ENCODE peak calls at places on chromosomes 3 and 15, in eight cellular contexts. One of them, this sample, is unnamed.
A peak's percentile ranks its signal among the peaks of the same experiment; 100 is the strongest.

GRCh38 chr3:23821858-23822257 is 16.1 kb downstream of the UBE2E1 start:
- DNase-seq in AG10803: no peak
- DNase-seq in brain microvascular endothelial cell: no peak
- DNase-seq in breast epithelium: no peak
- DNase-seq in heart right ventricle: no peak
- DNase-seq in left ventricle myocardium inferior: no peak
- DNase-seq in A549: no peak
- DNase-seq in thoracic aorta: no peak
- DNase-seq in this sample: no peak

GRCh38 chr3:177693596-177693995 is 496.3 kb upstream of the TBL1XR1 start:
- DNase-seq in heart right ventricle: no peak
- DNase-seq in AG10803: no peak
- DNase-seq in left ventricle myocardium inferior: no peak
- DNase-seq in breast epithelium: no peak
- DNase-seq in brain microvascular endothelial cell: no peak
- DNase-seq in A549: no peak
- DNase-seq in thoracic aorta: no peak
- DNase-seq in this sample: no peak

GRCh38 chr15:59028387-59028955 is 41.0 kb downstream of the RNF111 start:
- DNase-seq in left ventricle myocardium inferior: no peak
- DNase-seq in heart right ventricle: no peak
- DNase-seq in brain microvascular endothelial cell: no peak
- DNase-seq in breast epithelium: no peak
- DNase-seq in AG10803: no peak
- DNase-seq in thoracic aorta: no peak
- DNase-seq in A549: no peak
- DNase-seq in this sample: no peak

GRCh38 chr3:87755852-87756251 is 303.0 kb downstream of the CGGBP1 start:
- DNase-seq in AG10803: no peak
- DNase-seq in A549: no peak
- DNase-seq in thoracic aorta: no peak
- DNase-seq in left ventricle myocardium inferior: no peak
- DNase-seq in breast epithelium: no peak
- DNase-seq in brain microvascular endothelial cell: no peak
- DNase-seq in heart right ventricle: no peak
- DNase-seq in this sample: no peak

GRCh38 chr15:41870689-41871081 is 23.2 kb downstream of the SPTBN5 start:
- DNase-seq in heart right ventricle: no peak
- DNase-seq in AG10803: no peak
- DNase-seq in brain microvascular endothelial cell: peak; percentile 80
- DNase-seq in A549: no peak
- DNase-seq in left ventricle myocardium inferior: no peak
- DNase-seq in breast epithelium: no peak
- DNase-seq in thoracic aorta: no peak
- DNase-seq in this sample: no peak

GRCh38 chr15:58329781-58330467 is 101.9 kb upstream of the LIPC start:
- DNase-seq in A549: peak; percentile 35
- DNase-seq in thoracic aorta: no peak
- DNase-seq in breast epithelium: peak; percentile 56
- DNase-seq in AG10803: no peak
- DNase-seq in heart right ventricle: no peak
- DNase-seq in brain microvascular endothelial cell: no peak
- DNase-seq in left ventricle myocardium inferior: no peak
- DNase-seq in this sample: no peak

GRCh38 chr15:75347222-75348033 is 589 bp downstream of the NEIL1 start:
- DNase-seq in A549: no peak
- DNase-seq in left ventricle myocardium inferior: peak; percentile 70
- DNase-seq in AG10803: no peak
- DNase-seq in heart right ventricle: peak; percentile 75
- DNase-seq in thoracic aorta: no peak
- DNase-seq in brain microvascular endothelial cell: no peak
- DNase-seq in breast epithelium: no peak
- DNase-seq in this sample: peak; percentile 67

GRCh38 chr3:118165413-118165812 is 869.2 kb downstream of the IGSF11 start:
- DNase-seq in A549: no peak
- DNase-seq in AG10803: no peak
- DNase-seq in breast epithelium: no peak
- DNase-seq in brain microvascular endothelial cell: no peak
- DNase-seq in heart right ventricle: no peak
- DNase-seq in left ventricle myocardium inferior: no peak
- DNase-seq in thoracic aorta: no peak
- DNase-seq in this sample: no peak

GRCh38 chr3:72444642-72445223 is 403.5 kb downstream of the SHQ1 start:
- DNase-seq in thoracic aorta: no peak
- DNase-seq in AG10803: no peak
- DNase-seq in left ventricle myocardium inferior: no peak
- DNase-seq in breast epithelium: no peak
- DNase-seq in brain microvascular endothelial cell: no peak
- DNase-seq in heart right ventricle: no peak
- DNase-seq in A549: no peak
- DNase-seq in this sample: no peak

GRCh38 chr3:69830147-69830546 is 90.9 kb downstream of the MITF start:
- DNase-seq in heart right ventricle: no peak
- DNase-seq in A549: no peak
- DNase-seq in AG10803: no peak
- DNase-seq in breast epithelium: no peak
- DNase-seq in brain microvascular endothelial cell: no peak
- DNase-seq in thoracic aorta: no peak
- DNase-seq in left ventricle myocardium inferior: no peak
- DNase-seq in this sample: no peak

GRCh38 chr3:72694398-72694797 is 153.8 kb downstream of the SHQ1 start:
- DNase-seq in thoracic aorta: no peak
- DNase-seq in AG10803: peak; percentile 34
- DNase-seq in heart right ventricle: no peak
- DNase-seq in left ventricle myocardium inferior: no peak
- DNase-seq in brain microvascular endothelial cell: peak; percentile 33
- DNase-seq in breast epithelium: no peak
- DNase-seq in A549: no peak
- DNase-seq in this sample: no peak

GRCh38 chr15:33315044-33315443 is 4.3 kb downstream of the RYR3 start:
- DNase-seq in thoracic aorta: no peak
- DNase-seq in AG10803: no peak
- DNase-seq in heart right ventricle: no peak
- DNase-seq in breast epithelium: no peak
- DNase-seq in A549: no peak
- DNase-seq in left ventricle myocardium inferior: no peak
- DNase-seq in brain microvascular endothelial cell: no peak
- DNase-seq in this sample: no peak

GRCh38 chr3:154931484-154931883 is 148.6 kb upstream of the MME start:
- DNase-seq in A549: no peak
- DNase-seq in brain microvascular endothelial cell: no peak
- DNase-seq in heart right ventricle: no peak
- DNase-seq in AG10803: peak; percentile 75
- DNase-seq in thoracic aorta: no peak
- DNase-seq in breast epithelium: no peak
- DNase-seq in left ventricle myocardium inferior: no peak
- DNase-seq in this sample: no peak

GRCh38 chr15:71651750-71652186 is 158.6 kb upstream of the NR2E3 start:
- DNase-seq in breast epithelium: no peak
- DNase-seq in AG10803: peak; percentile 53
- DNase-seq in thoracic aorta: peak; percentile 7
- DNase-seq in left ventricle myocardium inferior: no peak
- DNase-seq in heart right ventricle: no peak
- DNase-seq in A549: peak; percentile 86
- DNase-seq in brain microvascular endothelial cell: peak; percentile 17
- DNase-seq in this sample: peak; percentile 54

GRCh38 chr3:104584702-104585101 is 782.0 kb upstream of the ALCAM start:
- DNase-seq in breast epithelium: no peak
- DNase-seq in heart right ventricle: no peak
- DNase-seq in AG10803: no peak
- DNase-seq in A549: peak; percentile 6
- DNase-seq in left ventricle myocardium inferior: no peak
- DNase-seq in thoracic aorta: no peak
- DNase-seq in brain microvascular endothelial cell: no peak
- DNase-seq in this sample: no peak

GRCh38 chr3:14142567-14143270 is 17.9 kb downstream of the TMEM43 start:
- DNase-seq in breast epithelium: peak; percentile 44
- DNase-seq in A549: no peak
- DNase-seq in brain microvascular endothelial cell: no peak
- DNase-seq in thoracic aorta: no peak
- DNase-seq in AG10803: no peak
- DNase-seq in heart right ventricle: no peak
- DNase-seq in left ventricle myocardium inferior: no peak
- DNase-seq in this sample: no peak

GRCh38 chr3:36906504-36907149 is 38.2 kb downstream of the TRANK1 start:
- DNase-seq in heart right ventricle: no peak
- DNase-seq in AG10803: peak; percentile 72
- DNase-seq in breast epithelium: no peak
- DNase-seq in thoracic aorta: no peak
- DNase-seq in brain microvascular endothelial cell: peak; percentile 53
- DNase-seq in left ventricle myocardium inferior: no peak
- DNase-seq in A549: no peak
- DNase-seq in this sample: no peak

GRCh38 chr15:49225572-49226281 is 55.7 kb downstream of the GALK2 start:
- DNase-seq in thoracic aorta: no peak
- DNase-seq in heart right ventricle: no peak
- DNase-seq in left ventricle myocardium inferior: no peak
- DNase-seq in A549: peak; percentile 33
- DNase-seq in AG10803: no peak
- DNase-seq in brain microvascular endothelial cell: peak; percentile 43
- DNase-seq in breast epithelium: no peak
- DNase-seq in this sample: peak; percentile 62
- TF ChIP-seq CTCF in thoracic aorta: no peak
- TF ChIP-seq CTCF in heart right ventricle: no peak
- TF ChIP-seq CTCF in left ventricle myocardium inferior: no peak
- TF ChIP-seq CTCF in A549: peak; percentile 10
- TF ChIP-seq CTCF in AG10803: no peak
- TF ChIP-seq CTCF in brain microvascular endothelial cell: peak; percentile 66
- TF ChIP-seq CTCF in breast epithelium: no peak
- TF ChIP-seq CTCF in this sample: peak; percentile 17

DNA sequence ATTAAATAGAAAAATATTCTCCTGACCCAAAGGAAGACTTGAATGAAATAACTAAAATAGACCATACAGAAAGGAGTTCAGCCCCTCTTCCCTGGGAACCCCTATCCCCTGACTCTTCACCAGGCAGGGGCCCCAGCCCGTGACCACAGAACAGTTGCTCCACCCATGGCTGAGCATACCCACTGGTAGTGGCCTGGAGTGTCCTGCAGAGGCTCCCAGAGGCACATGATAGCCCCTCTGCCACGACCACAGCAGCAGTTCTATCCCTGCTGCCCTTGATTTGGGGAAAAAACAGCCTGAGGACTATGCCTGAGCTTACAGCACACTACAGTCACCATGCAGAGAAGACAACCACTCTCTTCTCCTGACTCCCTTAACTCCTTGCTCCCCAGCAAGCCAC is 31.8 kb downstream of the TTC14 start:
- DNase-seq in A549: no peak
- DNase-seq in left ventricle myocardium inferior: no peak
- DNase-seq in brain microvascular endothelial cell: no peak
- DNase-seq in heart right ventricle: no peak
- DNase-seq in thoracic aorta: no peak
- DNase-seq in breast epithelium: no peak
- DNase-seq in AG10803: no peak
- DNase-seq in this sample: no peak
- TF ChIP-seq CTCF in A549: no peak
- TF ChIP-seq CTCF in left ventricle myocardium inferior: no peak
- TF ChIP-seq CTCF in brain microvascular endothelial cell: peak; percentile 6
- TF ChIP-seq CTCF in heart right ventricle: no peak
- TF ChIP-seq CTCF in thoracic aorta: no peak
- TF ChIP-seq CTCF in breast epithelium: no peak
- TF ChIP-seq CTCF in AG10803: no peak
- TF ChIP-seq CTCF in this sample: no peak

DNA sequence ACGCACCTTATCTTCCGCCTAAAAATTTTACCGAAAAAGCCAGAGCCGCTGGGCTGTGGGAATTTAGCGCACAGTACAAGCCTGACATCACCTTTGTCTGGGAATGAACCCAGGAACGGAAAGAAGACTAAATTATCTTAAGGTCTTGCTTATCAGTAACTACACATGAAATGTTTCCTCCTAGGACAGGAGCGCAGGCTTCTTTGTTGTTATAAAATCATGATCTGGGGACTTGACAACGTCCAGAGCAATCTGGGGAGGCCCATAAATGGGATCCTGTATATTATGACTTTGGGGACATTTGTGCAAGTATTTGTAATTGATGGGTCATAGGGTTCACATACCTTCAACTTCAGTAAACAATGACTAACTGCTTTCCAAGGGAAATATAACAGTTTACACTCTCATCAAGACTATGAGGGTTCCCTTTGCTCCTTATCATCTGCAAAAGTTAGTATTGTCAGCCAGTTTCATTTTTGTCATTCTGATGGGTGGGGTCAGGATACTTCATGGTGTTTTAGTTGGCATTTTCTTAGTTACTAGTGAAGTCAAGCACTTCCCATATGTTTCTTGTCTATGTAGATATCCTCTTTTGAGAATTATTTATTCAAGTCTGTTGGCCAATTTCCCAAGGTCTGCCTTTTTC is 213.9 kb upstream of the PFN2 start:
- DNase-seq in thoracic aorta: no peak
- DNase-seq in breast epithelium: no peak
- DNase-seq in heart right ventricle: no peak
- DNase-seq in brain microvascular endothelial cell: peak; percentile 25
- DNase-seq in AG10803: peak; percentile 14
- DNase-seq in A549: peak; percentile 36
- DNase-seq in left ventricle myocardium inferior: no peak
- DNase-seq in this sample: no peak
- TF ChIP-seq CTCF in thoracic aorta: no peak
- TF ChIP-seq CTCF in breast epithelium: no peak
- TF ChIP-seq CTCF in heart right ventricle: no peak
- TF ChIP-seq CTCF in brain microvascular endothelial cell: no peak
- TF ChIP-seq CTCF in AG10803: no peak
- TF ChIP-seq CTCF in A549: no peak
- TF ChIP-seq CTCF in left ventricle myocardium inferior: peak; percentile 6
- TF ChIP-seq CTCF in this sample: no peak

GRCh38 chr15:49605588-49605987 is 15.0 kb downstream of the FAM227B start:
- DNase-seq in thoracic aorta: no peak
- DNase-seq in brain microvascular endothelial cell: no peak
- DNase-seq in A549: no peak
- DNase-seq in AG10803: no peak
- DNase-seq in heart right ventricle: no peak
- DNase-seq in left ventricle myocardium inferior: no peak
- DNase-seq in breast epithelium: no peak
- DNase-seq in this sample: no peak

GRCh38 chr15:49610166-49610918 is 10.3 kb downstream of the FAM227B start:
- DNase-seq in left ventricle myocardium inferior: no peak
- DNase-seq in brain microvascular endothelial cell: no peak
- DNase-seq in AG10803: peak; percentile 38
- DNase-seq in heart right ventricle: no peak
- DNase-seq in thoracic aorta: no peak
- DNase-seq in A549: no peak
- DNase-seq in breast epithelium: no peak
- DNase-seq in this sample: no peak

GRCh38 chr15:49604625-49605409 is 15.8 kb downstream of the FAM227B start:
- DNase-seq in A549: no peak
- DNase-seq in brain microvascular endothelial cell: no peak
- DNase-seq in breast epithelium: no peak
- DNase-seq in left ventricle myocardium inferior: no peak
- DNase-seq in thoracic aorta: no peak
- DNase-seq in AG10803: no peak
- DNase-seq in heart right ventricle: no peak
- DNase-seq in this sample: no peak

DNA sequence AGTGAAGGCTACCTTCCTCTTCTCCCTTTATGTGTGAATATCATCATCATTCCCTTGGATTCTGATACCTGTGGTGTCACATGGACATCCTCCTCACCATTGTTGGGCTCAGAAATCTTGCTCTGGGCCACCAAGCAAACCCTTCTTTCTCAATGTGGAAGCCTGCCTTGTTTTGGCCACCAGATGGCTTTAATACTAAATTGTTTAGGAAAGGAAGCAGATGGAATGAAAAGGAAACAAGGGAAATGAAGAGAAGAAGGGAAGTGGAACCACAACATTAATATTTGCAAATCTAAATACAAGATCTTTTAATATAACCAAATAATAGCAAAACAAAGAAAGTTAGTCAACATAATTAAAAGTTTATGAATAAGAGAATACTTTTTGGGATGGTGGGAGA is 14.0 kb downstream of the FAM227B start:
- DNase-seq in left ventricle myocardium inferior: no peak
- DNase-seq in AG10803: no peak
- DNase-seq in A549: no peak
- DNase-seq in heart right ventricle: no peak
- DNase-seq in brain microvascular endothelial cell: no peak
- DNase-seq in breast epithelium: no peak
- DNase-seq in thoracic aorta: no peak
- DNase-seq in this sample: no peak
- TF ChIP-seq CTCF in left ventricle myocardium inferior: no peak
- TF ChIP-seq CTCF in AG10803: peak; percentile 33
- TF ChIP-seq CTCF in A549: no peak
- TF ChIP-seq CTCF in heart right ventricle: no peak
- TF ChIP-seq CTCF in brain microvascular endothelial cell: peak; percentile 40
- TF ChIP-seq CTCF in breast epithelium: no peak
- TF ChIP-seq CTCF in thoracic aorta: no peak
- TF ChIP-seq CTCF in this sample: no peak